ENCODE peak calls at places on chromosomes 2 and 18, in four cellular contexts. E, Q, H and D are unnamed samples.

GRCh38 chr2:1789610-1790009 is 45.3 kb upstream of the PXDN start:
- DNase-seq in E (no peak), Q (no peak), H (no peak), D (no peak)

GRCh38 chr2:154446324-154446723 is 252.2 kb upstream of the KCNJ3 start:
- DNase-seq in E (no peak), Q (no peak), H (no peak), D (no peak)

GRCh38 chr2:132597166-132597565 is 72.8 kb downstream of the LYPD1 start:
- DNase-seq in E (no peak), Q (no peak), H (no peak), D (no peak)

GRCh38 chr2:205775091-205775876 is 93.0 kb downstream of the NRP2 start:
- DNase-seq in E (no peak), Q (no peak), H (no peak), D (no peak)

GRCh38 chr2:17876590-17876989 is 1.9 kb upstream of the KCNS3 start:
- DNase-seq in E (no peak), Q (no peak), H (no peak), D (no peak)

GRCh38 chr2:231545105-231545902 is 15.1 kb upstream of the NMUR1 start:
- DNase-seq in E (peak; percentile 65), Q (peak; percentile 13), H (no peak), D (peak; percentile 76)

GRCh38 chr2:8543065-8543411 is 138.8 kb upstream of the ID2 start:
- DNase-seq in E (no peak), Q (no peak), H (no peak), D (peak; percentile 47)

GRCh38 chr2:107107351-107107750 is 221.4 kb upstream of the ST6GAL2 start:
- DNase-seq in E (no peak), Q (no peak), H (no peak), D (no peak)

GRCh38 chr18:63445067-63445466 is 22.8 kb upstream of the VPS4B start:
- DNase-seq in E (no peak), Q (no peak), H (no peak), D (no peak)

GRCh38 chr2:58019209-58019608 is 27.4 kb upstream of the VRK2 start:
- DNase-seq in E (no peak), Q (no peak), H (no peak), D (no peak)

GRCh38 chr2:118986733-118987132 is 44.7 kb downstream of the MARCO start:
- DNase-seq in E (no peak), Q (no peak), H (no peak), D (no peak)